ENCODE peak calls at places on chromosomes 3 and 15, in four cellular contexts. One of them, this sample, is unnamed.

GRCh38 chr3:194280777-194281176 is 70.4 kb downstream of the CPN2 start:
- DNase-seq in HepG2: no peak
- DNase-seq in H1: no peak
- DNase-seq in GM12878: no peak
- DNase-seq in this sample: no peak

GRCh38 chr3:90091557-90091956 is 984.1 kb downstream of the EPHA3 start:
- DNase-seq in HepG2: peak; percentile 2
- DNase-seq in H1: no peak
- DNase-seq in GM12878: no peak
- DNase-seq in this sample: peak; percentile 28

GRCh38 chr15:63198315-63198714 is 8.9 kb downstream of the RAB8B start:
- DNase-seq in HepG2: no peak
- DNase-seq in GM12878: no peak
- DNase-seq in H1: no peak
- DNase-seq in this sample: no peak

GRCh38 chr3:16467368-16467767 is 46.1 kb downstream of the RFTN1 start:
- DNase-seq in GM12878: peak; percentile 28
- DNase-seq in HepG2: no peak
- DNase-seq in H1: no peak
- DNase-seq in this sample: no peak

GRCh38 chr15:60745469-60745971 is 266.6 kb upstream of the ICE2 start:
- DNase-seq in H1: no peak
- DNase-seq in GM12878: no peak
- DNase-seq in HepG2: no peak
- DNase-seq in this sample: no peak

GRCh38 chr3:10546181-10546624 is 40.8 kb upstream of the ATP2B2 start:
- DNase-seq in HepG2: no peak
- DNase-seq in H1: no peak
- DNase-seq in GM12878: no peak
- DNase-seq in this sample: no peak

GRCh38 chr15:95826831-95827230 is 503.7 kb upstream of the NR2F2 start:
- DNase-seq in GM12878: no peak
- DNase-seq in HepG2: no peak
- DNase-seq in H1: no peak
- DNase-seq in this sample: peak; percentile 11

GRCh38 chr3:40978442-40978841 is 220.9 kb upstream of the CTNNB1 start:
- DNase-seq in H1: no peak
- DNase-seq in GM12878: no peak
- DNase-seq in HepG2: no peak
- DNase-seq in this sample: no peak

GRCh38 chr15:61639491-61639890 is 410.4 kb upstream of the RORA start:
- DNase-seq in GM12878: no peak
- DNase-seq in HepG2: no peak
- DNase-seq in H1: no peak
- DNase-seq in this sample: no peak

GRCh38 chr3:182104811-182105316 is 393.1 kb downstream of the SOX2 start:
- DNase-seq in H1: no peak
- DNase-seq in HepG2: no peak
- DNase-seq in GM12878: no peak
- DNase-seq in this sample: no peak

GRCh38 chr3:71916747-71917369 is 131.9 kb upstream of the PROK2 start:
- DNase-seq in H1: no peak
- DNase-seq in HepG2: no peak
- DNase-seq in GM12878: no peak
- DNase-seq in this sample: no peak

GRCh38 chr3:133749427-133750200 is 3.4 kb downstream of the TF start:
- DNase-seq in GM12878: no peak
- DNase-seq in HepG2: no peak
- DNase-seq in H1: no peak
- DNase-seq in this sample: no peak

GRCh38 chr15:74432968-74433591 is 678 bp downstream of the SEMA7A start:
- DNase-seq in GM12878: no peak
- DNase-seq in H1: no peak
- DNase-seq in HepG2: no peak
- DNase-seq in this sample: no peak

GRCh38 chr15:99408236-99409096 is 157.2 kb downstream of the LRRC28 start:
- DNase-seq in H1: no peak
- DNase-seq in GM12878: no peak
- DNase-seq in HepG2: no peak
- DNase-seq in this sample: no peak

GRCh38 chr3:155387571-155387970 is 94.1 kb upstream of the STRIT1 start:
- DNase-seq in GM12878: no peak
- DNase-seq in H1: no peak
- DNase-seq in HepG2: no peak
- DNase-seq in this sample: no peak

GRCh38 chr3:24963762-24964625 is 464.1 kb upstream of the RARB start:
- DNase-seq in GM12878: no peak
- DNase-seq in HepG2: peak; percentile 15
- DNase-seq in H1: no peak
- DNase-seq in this sample: peak; percentile 36

GRCh38 chr3:181855825-181856224 is 144.1 kb downstream of the SOX2 start:
- DNase-seq in HepG2: no peak
- DNase-seq in H1: no peak
- DNase-seq in GM12878: no peak
- DNase-seq in this sample: no peak

GRCh38 chr3:194604837-194605236 is 28.4 kb downstream of the TMEM44 start:
- DNase-seq in H1: no peak
- DNase-seq in GM12878: no peak
- DNase-seq in HepG2: no peak
- DNase-seq in this sample: no peak

GRCh38 chr3:120435621-120436020 is 15.2 kb downstream of the FSTL1 start:
- DNase-seq in GM12878: no peak
- DNase-seq in H1: no peak
- DNase-seq in HepG2: no peak
- DNase-seq in this sample: no peak

GRCh38 chr3:120568624-120569023 is 27.5 kb upstream of the NDUFB4 start:
- DNase-seq in HepG2: no peak
- DNase-seq in H1: no peak
- DNase-seq in GM12878: no peak
- DNase-seq in this sample: no peak

GRCh38 chr15:34223904-34224596 is 766 bp upstream of the EMC4 start:
- DNase-seq in HepG2: no peak
- DNase-seq in H1: no peak
- DNase-seq in GM12878: no peak
- DNase-seq in this sample: no peak

GRCh38 chr3:183178833-183179549 is 16.5 kb upstream of the LAMP3 start:
- DNase-seq in HepG2: no peak
- DNase-seq in GM12878: no peak
- DNase-seq in H1: no peak
- DNase-seq in this sample: no peak

GRCh38 chr15:93052090-93052892 is 36.7 kb downstream of the RGMA start:
- DNase-seq in HepG2: no peak
- DNase-seq in H1: no peak
- DNase-seq in GM12878: no peak
- DNase-seq in this sample: no peak

GRCh38 chr15:74782596-74783071 is 754 bp downstream of the CSK start:
- DNase-seq in H1: no peak
- DNase-seq in HepG2: no peak
- DNase-seq in GM12878: no peak
- DNase-seq in this sample: no peak

GRCh38 chr3:13051066-13051465 is 22.2 kb downstream of the IQSEC1 start:
- DNase-seq in HepG2: no peak
- DNase-seq in H1: no peak
- DNase-seq in GM12878: no peak
- DNase-seq in this sample: peak; percentile 52

GRCh38 chr3:66797916-66798560 is 200.1 kb upstream of the KBTBD8 start:
- DNase-seq in GM12878: no peak
- DNase-seq in H1: peak; percentile 78
- DNase-seq in HepG2: no peak
- DNase-seq in this sample: peak; percentile 73

GRCh38 chr3:187287231-187287630 is 4.3 kb downstream of the MASP1 start:
- DNase-seq in H1: no peak
- DNase-seq in HepG2: no peak
- DNase-seq in GM12878: no peak
- DNase-seq in this sample: no peak

GRCh38 chr3:10334042-10334441 is 13.1 kb upstream of the SEC13 start:
- DNase-seq in H1: no peak
- DNase-seq in GM12878: no peak
- DNase-seq in HepG2: no peak
- DNase-seq in this sample: no peak

GRCh38 chr15:94965593-94965992 is 734.2 kb downstream of the MCTP2 start:
- DNase-seq in H1: no peak
- DNase-seq in GM12878: no peak
- DNase-seq in HepG2: no peak
- DNase-seq in this sample: no peak

GRCh38 chr15:45126535-45127158 is 3.0 kb downstream of the DUOXA1 start:
- DNase-seq in HepG2: peak; percentile 25
- DNase-seq in H1: no peak
- DNase-seq in GM12878: no peak
- DNase-seq in this sample: no peak

GRCh38 chr3:43755511-43756200 is 64.9 kb downstream of the ABHD5 start:
- DNase-seq in H1: no peak
- DNase-seq in HepG2: no peak
- DNase-seq in GM12878: no peak
- DNase-seq in this sample: peak; percentile 39

DNA sequence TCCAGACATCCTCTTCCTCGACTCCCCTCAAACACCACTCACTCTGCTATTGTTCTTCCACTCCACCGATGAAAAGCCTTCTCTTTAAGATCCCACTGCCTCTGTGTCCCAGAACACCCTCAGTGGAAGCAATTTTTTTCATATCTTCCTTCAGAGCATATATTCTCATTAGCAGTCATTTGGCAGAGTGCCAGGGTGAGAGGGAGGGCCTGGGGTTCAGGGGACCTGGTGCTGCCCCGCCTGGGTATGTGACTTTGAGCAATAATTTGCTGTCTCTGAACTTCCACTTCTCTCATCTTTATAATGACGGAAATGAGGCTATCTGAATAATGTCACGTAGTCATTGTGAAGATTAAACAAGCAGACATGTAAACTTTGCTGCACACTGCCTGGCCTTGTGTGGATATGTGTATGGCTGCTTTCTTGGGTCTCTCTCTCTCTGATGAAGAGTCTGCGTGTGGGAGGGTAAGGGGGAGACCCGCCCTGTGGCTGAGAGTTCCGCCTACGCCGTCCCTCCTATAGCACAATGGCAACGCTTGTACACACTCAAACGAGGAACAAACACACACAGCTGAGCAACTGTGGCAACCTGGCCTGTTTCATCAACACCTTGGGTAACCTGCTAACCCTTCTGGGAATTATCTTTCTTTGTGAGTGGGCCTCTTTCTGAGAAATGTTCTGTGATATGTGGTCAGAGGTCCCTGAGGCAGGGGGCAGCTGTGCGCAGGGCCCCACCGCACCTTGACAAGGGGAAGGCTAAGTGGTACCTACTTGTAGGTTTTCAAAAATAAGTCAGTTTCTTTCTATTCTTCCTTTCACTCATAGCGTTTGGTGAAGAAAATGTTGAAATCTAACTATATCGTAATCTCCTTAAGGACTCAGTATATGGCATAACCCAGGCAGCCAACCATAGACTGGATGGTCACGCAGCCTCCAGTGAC is 369.8 kb downstream of the SV2B start:
- DNase-seq in HepG2: no peak
- DNase-seq in H1: no peak
- DNase-seq in GM12878: no peak
- DNase-seq in this sample: no peak
- TF ChIP-seq SUZ12 in HepG2: no peak
- TF ChIP-seq SUZ12 in H1: no peak
- TF ChIP-seq SUZ12 in GM12878: no peak
- TF ChIP-seq SUZ12 in this sample: no peak

GRCh38 chr3:35184775-35185174 is 454.6 kb upstream of the ARPP21 start:
- DNase-seq in GM12878: no peak
- DNase-seq in HepG2: no peak
- DNase-seq in H1: no peak
- DNase-seq in this sample: no peak
- H3K27me3 ChIP-seq in GM12878: no peaks in the 10 kb centered on the region
- H3K27me3 ChIP-seq in HepG2: no peaks in the 10 kb centered on the region
- H3K27me3 ChIP-seq in H1: no peaks in the 10 kb centered on the region
- H3K27me3 ChIP-seq in this sample: no peaks in the 10 kb centered on the region

DNA sequence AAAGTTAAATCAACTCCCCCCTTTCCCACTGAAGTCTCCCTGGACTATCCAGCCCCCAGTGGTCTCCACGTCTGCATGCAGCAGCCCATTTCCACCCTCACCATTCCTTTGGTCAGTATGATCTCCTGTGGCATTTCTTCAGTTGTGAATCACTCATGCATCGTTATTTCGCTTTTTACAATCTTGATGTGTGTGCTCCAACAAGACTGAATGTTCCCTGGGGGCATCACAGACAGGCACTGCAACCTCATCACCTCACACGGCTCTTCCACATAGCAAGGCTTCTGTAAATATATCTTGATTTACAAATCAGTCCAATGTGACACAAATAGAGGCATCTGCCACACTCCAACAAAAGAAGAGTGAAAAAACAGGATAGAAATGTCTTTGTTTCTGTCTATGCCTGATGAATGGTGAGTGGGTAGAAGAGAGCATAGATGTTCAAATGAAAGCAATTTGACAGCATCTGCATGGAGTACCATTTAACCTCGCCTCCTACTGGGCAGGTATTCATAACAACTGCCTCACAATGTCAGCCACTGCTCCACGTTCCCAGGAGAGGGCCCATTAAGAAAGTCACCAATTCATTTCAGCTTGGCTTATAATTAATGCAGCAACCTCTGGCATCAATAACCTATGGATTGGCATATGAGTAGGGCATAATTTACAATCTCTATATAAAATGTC is 5.2 kb downstream of the HEG1 start:
- DNase-seq in GM12878: no peak
- DNase-seq in H1: no peak
- DNase-seq in HepG2: no peak
- DNase-seq in this sample: no peak
- TF ChIP-seq ZNF274 in GM12878: no peak
- TF ChIP-seq ZNF274 in H1: no peak
- TF ChIP-seq ZNF274 in HepG2: no peak
- TF ChIP-seq ZNF274 in this sample: no peak

DNA sequence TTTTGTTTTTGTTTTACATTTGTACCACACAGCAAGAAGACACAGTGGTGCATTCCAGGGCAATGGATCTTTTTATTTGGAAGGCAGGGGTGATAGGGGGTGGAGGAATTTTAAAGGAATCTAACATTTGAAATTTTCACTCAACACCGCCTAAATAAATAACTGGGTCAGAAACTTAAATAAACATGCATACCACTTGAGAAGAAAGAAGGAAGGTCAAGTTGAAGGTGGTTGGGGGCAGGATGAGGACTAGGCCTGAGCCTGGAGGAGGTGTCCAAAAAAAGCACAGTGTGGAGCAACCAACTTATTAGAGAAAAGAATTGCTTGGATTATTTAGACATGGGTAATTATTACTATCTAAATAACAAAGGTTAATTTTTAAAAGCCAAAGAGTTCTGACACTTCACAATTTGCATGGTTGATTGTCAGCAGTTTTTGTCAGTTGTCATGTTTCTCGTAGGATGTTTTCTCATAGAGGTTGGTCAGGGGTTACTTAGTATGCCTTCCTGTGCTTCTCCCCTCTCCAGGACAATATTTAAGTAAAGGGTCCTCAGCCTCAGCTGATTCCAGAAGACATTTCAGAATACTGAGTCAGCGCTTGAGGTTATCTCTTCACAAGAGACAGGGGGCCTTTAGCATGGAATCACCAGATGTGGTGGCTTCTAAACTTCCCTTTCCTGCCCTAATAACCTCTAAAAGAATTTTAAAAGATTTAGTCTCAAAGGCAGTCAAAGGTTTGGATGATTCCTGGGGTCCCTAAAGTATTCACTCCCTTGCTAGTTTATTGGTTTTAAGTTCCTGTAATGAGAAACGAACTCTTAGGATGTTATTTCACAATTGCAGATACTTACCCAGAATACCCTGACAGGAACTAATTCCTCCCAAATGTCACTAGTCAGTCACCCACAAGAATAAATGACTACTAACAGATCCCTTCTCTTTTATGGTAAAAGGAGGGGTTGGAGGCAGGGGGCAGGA is 173.8 kb upstream of the SLC2A2 start:
- DNase-seq in HepG2: no peak
- DNase-seq in H1: no peak
- DNase-seq in GM12878: no peak
- DNase-seq in this sample: no peak
- TF ChIP-seq SUZ12 in HepG2: no peak
- TF ChIP-seq SUZ12 in H1: no peak
- TF ChIP-seq SUZ12 in GM12878: no peak
- TF ChIP-seq SUZ12 in this sample: no peak

This sample was measured in NT2/D1.